ENCODE peak calls at places on chromosomes 5 and 9, in eight cellular contexts. One of them, this sample, is unnamed.
A peak's percentile ranks its signal among the peaks of the same experiment; 100 is the strongest.

GRCh38 chr5:7754997-7755596 is 95.8 kb downstream of the CFAP90 start:
- DNase-seq in tibial nerve: no peak
- DNase-seq in fibroblast of pulmonary artery: peak; percentile 27
- DNase-seq in Peyer's patch: peak; percentile 50
- DNase-seq in AG04450: no peak
- DNase-seq in pancreas: peak; percentile 15
- DNase-seq in NB4: peak; percentile 78
- DNase-seq in astrocyte: no peak
- DNase-seq in this sample: peak; percentile 28

GRCh38 chr9:134547161-134548100 is 94.2 kb upstream of the COL5A1 start:
- DNase-seq in pancreas: no peak
- DNase-seq in NB4: no peak
- DNase-seq in astrocyte: no peak
- DNase-seq in Peyer's patch: no peak
- DNase-seq in fibroblast of pulmonary artery: no peak
- DNase-seq in AG04450: no peak
- DNase-seq in tibial nerve: no peak
- DNase-seq in this sample: no peak

GRCh38 chr9:94554439-94555331 is at the start of gene PCAT7:
- DNase-seq in tibial nerve: no peak
- DNase-seq in fibroblast of pulmonary artery: peak; percentile 53
- DNase-seq in Peyer's patch: peak; percentile 87
- DNase-seq in pancreas: peak; percentile 81
- DNase-seq in astrocyte: peak; percentile 23
- DNase-seq in AG04450: no peak
- DNase-seq in NB4: peak; percentile 92
- DNase-seq in this sample: peak; percentile 59

GRCh38 chr9:103301051-103301450 is 305.9 kb downstream of the CYLC2 start:
- DNase-seq in pancreas: no peak
- DNase-seq in NB4: no peak
- DNase-seq in AG04450: no peak
- DNase-seq in astrocyte: no peak
- DNase-seq in Peyer's patch: no peak
- DNase-seq in fibroblast of pulmonary artery: no peak
- DNase-seq in tibial nerve: no peak
- DNase-seq in this sample: no peak

GRCh38 chr9:134623408-134624066 is 18.1 kb upstream of the COL5A1 start:
- DNase-seq in tibial nerve: no peak
- DNase-seq in astrocyte: peak; percentile 50
- DNase-seq in fibroblast of pulmonary artery: no peak
- DNase-seq in AG04450: no peak
- DNase-seq in pancreas: no peak
- DNase-seq in Peyer's patch: peak; percentile 43
- DNase-seq in NB4: no peak
- DNase-seq in this sample: no peak

GRCh38 chr9:83969602-83970001 is 10.4 kb downstream of the HNRNPK start:
- DNase-seq in NB4: no peak
- DNase-seq in Peyer's patch: no peak
- DNase-seq in pancreas: no peak
- DNase-seq in fibroblast of pulmonary artery: no peak
- DNase-seq in astrocyte: no peak
- DNase-seq in tibial nerve: no peak
- DNase-seq in AG04450: no peak
- DNase-seq in this sample: no peak

GRCh38 chr5:137254695-137255094 is 244.4 kb downstream of the SPOCK1 start:
- DNase-seq in NB4: no peak
- DNase-seq in tibial nerve: peak; percentile 61
- DNase-seq in astrocyte: no peak
- DNase-seq in AG04450: no peak
- DNase-seq in fibroblast of pulmonary artery: peak; percentile 41
- DNase-seq in pancreas: no peak
- DNase-seq in Peyer's patch: no peak
- DNase-seq in this sample: peak; percentile 69

GRCh38 chr9:119838210-119838609 is 469.0 kb upstream of the BRINP1 start:
- DNase-seq in astrocyte: no peak
- DNase-seq in AG04450: no peak
- DNase-seq in NB4: no peak
- DNase-seq in tibial nerve: no peak
- DNase-seq in pancreas: no peak
- DNase-seq in fibroblast of pulmonary artery: no peak
- DNase-seq in Peyer's patch: no peak
- DNase-seq in this sample: no peak

GRCh38 chr9:88462191-88462590 is 72.8 kb upstream of the NXNL2 start:
- DNase-seq in pancreas: no peak
- DNase-seq in astrocyte: peak; percentile 88
- DNase-seq in Peyer's patch: no peak
- DNase-seq in NB4: no peak
- DNase-seq in tibial nerve: no peak
- DNase-seq in AG04450: no peak
- DNase-seq in fibroblast of pulmonary artery: peak; percentile 14
- DNase-seq in this sample: peak; percentile 79

GRCh38 chr5:138824924-138825863 is 49.9 kb downstream of the LRRTM2 start:
- DNase-seq in fibroblast of pulmonary artery: peak; percentile 36
- DNase-seq in pancreas: no peak
- DNase-seq in Peyer's patch: no peak
- DNase-seq in AG04450: no peak
- DNase-seq in tibial nerve: no peak
- DNase-seq in NB4: peak; percentile 40
- DNase-seq in astrocyte: no peak
- DNase-seq in this sample: peak; percentile 36

GRCh38 chr5:131795128-131795719 is 1.6 kb downstream of the FNIP1 start:
- DNase-seq in NB4: peak; percentile 31
- DNase-seq in AG04450: no peak
- DNase-seq in tibial nerve: no peak
- DNase-seq in pancreas: no peak
- DNase-seq in fibroblast of pulmonary artery: no peak
- DNase-seq in astrocyte: no peak
- DNase-seq in Peyer's patch: no peak
- DNase-seq in this sample: no peak

GRCh38 chr5:151906246-151906645 is 18.4 kb downstream of the GLRA1 start:
- DNase-seq in astrocyte: peak; percentile 47
- DNase-seq in fibroblast of pulmonary artery: no peak
- DNase-seq in pancreas: no peak
- DNase-seq in NB4: no peak
- DNase-seq in AG04450: no peak
- DNase-seq in tibial nerve: no peak
- DNase-seq in Peyer's patch: no peak
- DNase-seq in this sample: no peak

GRCh38 chr9:93167185-93167584 is 16.8 kb upstream of the WNK2 start:
- DNase-seq in pancreas: no peak
- DNase-seq in fibroblast of pulmonary artery: no peak
- DNase-seq in Peyer's patch: no peak
- DNase-seq in NB4: no peak
- DNase-seq in AG04450: no peak
- DNase-seq in astrocyte: no peak
- DNase-seq in tibial nerve: no peak
- DNase-seq in this sample: no peak

GRCh38 chr5:3428355-3428754 is 167.3 kb upstream of the IRX1 start:
- DNase-seq in Peyer's patch: no peak
- DNase-seq in pancreas: no peak
- DNase-seq in astrocyte: no peak
- DNase-seq in fibroblast of pulmonary artery: no peak
- DNase-seq in tibial nerve: no peak
- DNase-seq in NB4: no peak
- DNase-seq in AG04450: no peak
- DNase-seq in this sample: no peak

GRCh38 chr5:32450952-32451351 is 6.4 kb upstream of the ZFR start:
- DNase-seq in Peyer's patch: no peak
- DNase-seq in astrocyte: no peak
- DNase-seq in fibroblast of pulmonary artery: no peak
- DNase-seq in NB4: no peak
- DNase-seq in pancreas: no peak
- DNase-seq in AG04450: no peak
- DNase-seq in tibial nerve: no peak
- DNase-seq in this sample: no peak

GRCh38 chr9:73916016-73916673 is 581.0 kb upstream of the RORB start:
- DNase-seq in tibial nerve: no peak
- DNase-seq in fibroblast of pulmonary artery: peak; percentile 2
- DNase-seq in Peyer's patch: no peak
- DNase-seq in AG04450: no peak
- DNase-seq in NB4: peak; percentile 8
- DNase-seq in astrocyte: peak; percentile 3
- DNase-seq in pancreas: no peak
- DNase-seq in this sample: peak; percentile 15

GRCh38 chr5:65142511-65143011 is 339.2 kb downstream of the ADAMTS6 start:
- DNase-seq in pancreas: no peak
- DNase-seq in Peyer's patch: no peak
- DNase-seq in NB4: peak; percentile 3
- DNase-seq in tibial nerve: no peak
- DNase-seq in fibroblast of pulmonary artery: peak; percentile 55
- DNase-seq in AG04450: no peak
- DNase-seq in astrocyte: peak; percentile 76
- DNase-seq in this sample: peak; percentile 50

GRCh38 chr5:123708074-123708806 is 196.3 kb downstream of the CSNK1G3 start:
- DNase-seq in pancreas: no peak
- DNase-seq in astrocyte: peak; percentile 88
- DNase-seq in tibial nerve: peak; percentile 64
- DNase-seq in NB4: no peak
- DNase-seq in fibroblast of pulmonary artery: peak; percentile 79
- DNase-seq in AG04450: peak; percentile 30
- DNase-seq in Peyer's patch: no peak
- DNase-seq in this sample: peak; percentile 95

GRCh38 chr5:95935553-95936100 is 26.0 kb downstream of the ELL2 start:
- DNase-seq in pancreas: no peak
- DNase-seq in fibroblast of pulmonary artery: no peak
- DNase-seq in Peyer's patch: no peak
- DNase-seq in tibial nerve: no peak
- DNase-seq in astrocyte: peak; percentile 63
- DNase-seq in AG04450: no peak
- DNase-seq in NB4: no peak
- DNase-seq in this sample: no peak

GRCh38 chr5:57505640-57506039 is 23.0 kb upstream of the ACTBL2 start:
- DNase-seq in pancreas: no peak
- DNase-seq in tibial nerve: no peak
- DNase-seq in NB4: no peak
- DNase-seq in fibroblast of pulmonary artery: no peak
- DNase-seq in astrocyte: no peak
- DNase-seq in Peyer's patch: no peak
- DNase-seq in AG04450: no peak
- DNase-seq in this sample: no peak
- H3K4me3 ChIP-seq in pancreas: no peak overlapping the region
- H3K4me3 ChIP-seq in tibial nerve: no peak overlapping the region
- H3K4me3 ChIP-seq in NB4: no peak overlapping the region
- H3K4me3 ChIP-seq in fibroblast of pulmonary artery: no peak overlapping the region
- H3K4me3 ChIP-seq in astrocyte: no peak overlapping the region
- H3K4me3 ChIP-seq in Peyer's patch: no peak overlapping the region
- H3K4me3 ChIP-seq in AG04450: no peak overlapping the region
- H3K4me3 ChIP-seq in this sample: no peak overlapping the region

DNA sequence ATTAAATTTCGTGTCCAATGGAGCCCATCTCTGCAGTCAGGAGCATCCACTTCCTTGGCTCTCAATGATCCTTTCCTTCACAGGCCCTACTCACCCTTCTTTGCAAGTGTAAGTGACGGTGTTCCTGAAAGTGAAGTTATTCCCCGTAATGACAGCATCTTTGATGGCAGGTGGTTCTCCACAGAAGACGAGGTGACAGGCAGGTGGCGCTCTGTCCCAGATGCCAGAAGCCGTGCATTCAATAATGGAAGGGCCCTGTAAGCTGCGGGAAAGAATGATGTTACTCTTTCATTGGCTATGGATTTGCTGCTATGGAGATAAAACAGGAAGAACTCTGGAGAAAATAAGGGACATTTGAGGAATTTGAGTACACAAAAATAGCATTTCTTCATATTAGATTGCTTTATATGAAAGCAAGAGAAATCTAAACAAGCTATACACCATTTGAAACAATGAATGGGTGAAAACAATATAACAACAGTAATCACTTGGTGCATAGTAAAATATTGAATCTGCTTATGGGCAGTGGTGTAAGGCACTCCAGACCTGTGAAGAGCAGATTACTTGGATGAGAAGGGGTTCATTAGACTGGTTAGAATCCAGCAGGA is 89.9 kb upstream of the TXNDC8 start:
- DNase-seq in pancreas: no peak
- DNase-seq in astrocyte: peak; percentile 20
- DNase-seq in NB4: peak; percentile 46
- DNase-seq in tibial nerve: peak; percentile 34
- DNase-seq in Peyer's patch: peak; percentile 82
- DNase-seq in fibroblast of pulmonary artery: peak; percentile 62
- DNase-seq in AG04450: no peak
- DNase-seq in this sample: peak; percentile 46
- TF ChIP-seq CTCF in pancreas: peak; percentile 32
- TF ChIP-seq CTCF in astrocyte: peak; percentile 69
- TF ChIP-seq CTCF in NB4: peak; percentile 76
- TF ChIP-seq CTCF in tibial nerve: peak; percentile 12
- TF ChIP-seq CTCF in Peyer's patch: peak; percentile 49
- TF ChIP-seq CTCF in fibroblast of pulmonary artery: peak; percentile 66
- TF ChIP-seq CTCF in AG04450: peak; percentile 39
- TF ChIP-seq CTCF in this sample: peak; percentile 58

GRCh38 chr9:70577671-70578070 is 163.2 kb upstream of the KLF9 start:
- DNase-seq in fibroblast of pulmonary artery: no peak
- DNase-seq in NB4: no peak
- DNase-seq in tibial nerve: no peak
- DNase-seq in pancreas: no peak
- DNase-seq in AG04450: no peak
- DNase-seq in astrocyte: no peak
- DNase-seq in Peyer's patch: no peak
- DNase-seq in this sample: no peak
- H3K4me3 ChIP-seq in fibroblast of pulmonary artery: no peak overlapping the region
- H3K4me3 ChIP-seq in NB4: no peak overlapping the region
- H3K4me3 ChIP-seq in tibial nerve: no peak overlapping the region
- H3K4me3 ChIP-seq in pancreas: no peak overlapping the region
- H3K4me3 ChIP-seq in AG04450: no peak overlapping the region
- H3K4me3 ChIP-seq in astrocyte: no peak overlapping the region
- H3K4me3 ChIP-seq in Peyer's patch: no peak overlapping the region
- H3K4me3 ChIP-seq in this sample: no peak overlapping the region

GRCh38 chr5:74943905-74944304 is 77.7 kb upstream of the FAM169A start:
- DNase-seq in tibial nerve: no peak
- DNase-seq in Peyer's patch: no peak
- DNase-seq in astrocyte: no peak
- DNase-seq in AG04450: no peak
- DNase-seq in NB4: no peak
- DNase-seq in pancreas: no peak
- DNase-seq in fibroblast of pulmonary artery: no peak
- DNase-seq in this sample: no peak
- TF ChIP-seq CTCF in tibial nerve: no peak
- TF ChIP-seq CTCF in Peyer's patch: peak; percentile 40
- TF ChIP-seq CTCF in astrocyte: peak; percentile 21
- TF ChIP-seq CTCF in AG04450: peak; percentile 45
- TF ChIP-seq CTCF in NB4: no peak
- TF ChIP-seq CTCF in pancreas: no peak
- TF ChIP-seq CTCF in fibroblast of pulmonary artery: no peak
- TF ChIP-seq CTCF in this sample: no peak

GRCh38 chr9:132082188-132082587 is 2.5 kb upstream of the MED27 start:
- DNase-seq in astrocyte: no peak
- DNase-seq in AG04450: no peak
- DNase-seq in tibial nerve: no peak
- DNase-seq in pancreas: no peak
- DNase-seq in Peyer's patch: no peak
- DNase-seq in NB4: no peak
- DNase-seq in fibroblast of pulmonary artery: no peak
- DNase-seq in this sample: no peak
- H3K4me3 ChIP-seq in astrocyte: no peak overlapping the region
- H3K4me3 ChIP-seq in AG04450: no peak overlapping the region
- H3K4me3 ChIP-seq in tibial nerve: no peak overlapping the region
- H3K4me3 ChIP-seq in pancreas: no peak overlapping the region
- H3K4me3 ChIP-seq in Peyer's patch: no peak overlapping the region
- H3K4me3 ChIP-seq in NB4: no peak overlapping the region
- H3K4me3 ChIP-seq in fibroblast of pulmonary artery: no peak overlapping the region
- H3K4me3 ChIP-seq in this sample: no peak overlapping the region

GRCh38 chr9:124311283-124311682 is 53.5 kb downstream of the NEK6 start:
- DNase-seq in NB4: no peak
- DNase-seq in astrocyte: no peak
- DNase-seq in pancreas: no peak
- DNase-seq in AG04450: no peak
- DNase-seq in Peyer's patch: no peak
- DNase-seq in tibial nerve: no peak
- DNase-seq in fibroblast of pulmonary artery: no peak
- DNase-seq in this sample: no peak
- TF ChIP-seq CTCF in NB4: no peak
- TF ChIP-seq CTCF in astrocyte: no peak
- TF ChIP-seq CTCF in pancreas: no peak
- TF ChIP-seq CTCF in AG04450: no peak
- TF ChIP-seq CTCF in Peyer's patch: no peak
- TF ChIP-seq CTCF in tibial nerve: no peak
- TF ChIP-seq CTCF in fibroblast of pulmonary artery: no peak
- TF ChIP-seq CTCF in this sample: no peak

This sample was measured in cardiac fibroblast.